ENCODE peak calls at places on chromosomes 2 and 18, in five cellular contexts. N is pancreas, B is GM23248, M is vagina, W is SK-N-SH. P is an unnamed sample.

GRCh38 chr2:65294701-65295100 is 67.1 kb downstream of the ACTR2 start:
- DNase-seq in N (no peak), B (no peak), M (no peak), W (no peak), P (no peak)

GRCh38 chr2:127829845-127830246 is 18.9 kb upstream of the WDR33 start:
- DNase-seq in N (no peak), B (no peak), M (no peak), W (peak), P (peak)

GRCh38 chr18:79630266-79631095 is 49.1 kb upstream of the CTDP1 start:
- DNase-seq in N (no peak), B (no peak), M (no peak), W (no peak), P (peak)

GRCh38 chr2:238703436-238703835 is 144.4 kb upstream of the TWIST2 start:
- DNase-seq in N (no peak), B (no peak), M (peak), W (no peak), P (no peak)

GRCh38 chr2:173750332-173750731 is 214.8 kb downstream of the SP3 start:
- DNase-seq in N (no peak), B (peak), M (no peak), W (no peak), P (no peak)

GRCh38 chr2:22800422-22800821 is 584.6 kb upstream of the KLHL29 start:
- DNase-seq in N (no peak), B (no peak), M (no peak), W (no peak), P (no peak)

GRCh38 chr18:10131783-10132381 is 218.1 kb downstream of the VAPA start:
- DNase-seq in N (no peak), B (peak), M (no peak), W (peak), P (no peak)

GRCh38 chr2:9769171-9770005 is 73.9 kb upstream of the TAF1B start:
- DNase-seq in N (peak), B (no peak), M (no peak), W (peak), P (no peak)

GRCh38 chr2:129274038-129274415 is 705.4 kb upstream of the RAB6C start:
- DNase-seq in N (no peak), B (no peak), M (no peak), W (no peak), P (no peak)

GRCh38 chr2:217797170-217797569 is 205.6 kb downstream of the TNS1 start:
- DNase-seq in N (no peak), B (no peak), M (peak), W (peak), P (no peak)

GRCh38 chr2:101986386-101986785 is 5.4 kb upstream of the IL1R2 start:
- DNase-seq in N (no peak), B (no peak), M (no peak), W (no peak), P (no peak)

GRCh38 chr2:200040831-200041230 is 85.4 kb downstream of the MAIP1 start:
- DNase-seq in N (no peak), B (no peak), M (no peak), W (no peak), P (no peak)

GRCh38 chr2:47172922-47173695 is 18.0 kb upstream of the STPG4 start:
- DNase-seq in N (no peak), B (peak), M (no peak), W (no peak), P (no peak)

GRCh38 chr2:77434880-77435279 is 87.3 kb downstream of the LRRTM4 start:
- DNase-seq in N (no peak), B (no peak), M (no peak), W (no peak), P (no peak)

GRCh38 chr2:45651415-45652089 is at the start of gene PRKCE:
- DNase-seq in N (peak), B (peak), M (no peak), W (peak), P (peak)
- H3K27ac ChIP-seq in N (peak), B (peak), M (peak), W (peak), P (peak)

GRCh38 chr2:49973917-49974368 is 819.6 kb upstream of the FSHR start:
- DNase-seq in N (peak), B (peak), M (no peak), W (peak), P (peak)
- H3K4me3 ChIP-seq in N (no peak), B (peak), M (peak), W (peak), P (peak)

GRCh38 chr2:100960688-100961087 is 41.4 kb upstream of the RPL31 start:
- DNase-seq in N (no peak), B (no peak), M (no peak), W (no peak), P (no peak)
- H3K27ac ChIP-seq in N (no peak), B (no peak), M (no peak), W (no peak), P (no peak)

GRCh38 chr2:176129825-176130152 is 284 bp downstream of the HOXD8 start:
- DNase-seq in N (no peak), B (no peak), M (no peak), W (no peak), P (no peak)
- H3K4me3 ChIP-seq in N (no peak), B (peak), M (peak), W (peak), P (peak)

GRCh38 chr2:96251721-96252292 is 14.0 kb downstream of the TMEM127 start:
- DNase-seq in N (peak), B (peak), M (no peak), W (peak), P (no peak)

GRCh38 chr2:96250188-96250587 is 15.6 kb downstream of the TMEM127 start:
- DNase-seq in N (no peak), B (no peak), M (no peak), W (no peak), P (no peak)

GRCh38 chr2:96247896-96248295 is 17.9 kb downstream of the TMEM127 start:
- DNase-seq in N (no peak), B (no peak), M (no peak), W (no peak), P (no peak)

GRCh38 chr2:96248624-96249023 is 17.2 kb downstream of the TMEM127 start:
- DNase-seq in N (no peak), B (no peak), M (no peak), W (no peak), P (no peak)

DNA sequence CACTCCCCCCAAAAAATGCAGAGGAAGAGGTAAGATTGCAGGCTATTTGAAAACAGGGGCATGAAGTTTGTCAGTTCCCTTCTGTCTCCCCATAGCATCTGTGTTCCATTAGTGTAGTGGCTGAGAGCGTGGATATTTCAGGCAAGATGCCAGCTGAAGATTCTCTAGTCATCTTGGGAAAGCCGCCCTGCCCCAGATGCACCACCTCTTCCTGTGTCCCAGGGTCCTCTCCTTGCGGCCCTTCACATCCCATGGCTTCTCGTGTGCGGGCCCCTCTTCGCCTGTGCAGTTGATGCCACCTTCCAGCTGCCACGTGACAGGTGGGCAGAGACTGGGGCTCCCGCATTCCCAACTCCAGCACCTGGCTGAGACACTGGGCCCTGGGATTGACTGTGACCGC is 16.1 kb downstream of the TMEM127 start:
- DNase-seq in N (no peak), B (peak), M (no peak), W (peak), P (no peak)
- H3K27ac ChIP-seq in N (no peak), B (peak), M (peak), W (peak), P (no peak)